ENCODE peak calls at places on chromosomes 16 and 17, in seven cellular contexts. One of them, this sample, is unnamed. For H3K9me3, the result is how much of the 10 kb centered on the place peaks cover.

GRCh38 chr17:65666869-65667268 is 105.4 kb upstream of the AXIN2 start:
- DNase-seq in HepG2: no peak
- DNase-seq in GM12878: no peak
- DNase-seq in K562: no peak
- DNase-seq in HCT116: no peak
- DNase-seq in endothelial cell of umbilical vein: no peak
- DNase-seq in H1: no peak
- DNase-seq in this sample: no peak

GRCh38 chr17:13597723-13598347 is 3.9 kb downstream of the HS3ST3A1 start:
- DNase-seq in K562: no peak
- DNase-seq in HCT116: peak
- DNase-seq in GM12878: no peak
- DNase-seq in endothelial cell of umbilical vein: peak
- DNase-seq in H1: no peak
- DNase-seq in HepG2: peak
- DNase-seq in this sample: no peak

GRCh38 chr16:31002810-31003209 is 7.6 kb downstream of the STX1B start:
- DNase-seq in K562: no peak
- DNase-seq in endothelial cell of umbilical vein: no peak
- DNase-seq in H1: no peak
- DNase-seq in HCT116: no peak
- DNase-seq in GM12878: no peak
- DNase-seq in HepG2: no peak
- DNase-seq in this sample: no peak

GRCh38 chr17:4607773-4608187 is 23.5 kb downstream of the SMTNL2 start:
- DNase-seq in GM12878: no peak
- DNase-seq in HCT116: no peak
- DNase-seq in K562: no peak
- DNase-seq in H1: no peak
- DNase-seq in HepG2: no peak
- DNase-seq in endothelial cell of umbilical vein: peak
- DNase-seq in this sample: peak

GRCh38 chr17:28524476-28525415 is 18.6 kb downstream of the FOXN1 start:
- DNase-seq in endothelial cell of umbilical vein: no peak
- DNase-seq in HCT116: no peak
- DNase-seq in H1: no peak
- DNase-seq in GM12878: no peak
- DNase-seq in K562: no peak
- DNase-seq in HepG2: peak
- DNase-seq in this sample: no peak

GRCh38 chr16:89100601-89101302 is 7.1 kb downstream of the ACSF3 start:
- DNase-seq in H1: no peak
- DNase-seq in HepG2: no peak
- DNase-seq in endothelial cell of umbilical vein: no peak
- DNase-seq in K562: no peak
- DNase-seq in HCT116: no peak
- DNase-seq in GM12878: no peak
- DNase-seq in this sample: no peak

GRCh38 chr17:55446581-55447205 is 25.1 kb upstream of the MMD start:
- DNase-seq in K562: no peak
- DNase-seq in HCT116: no peak
- DNase-seq in H1: no peak
- DNase-seq in HepG2: peak
- DNase-seq in GM12878: no peak
- DNase-seq in endothelial cell of umbilical vein: no peak
- DNase-seq in this sample: no peak

GRCh38 chr16:76035689-76036088 is 241.5 kb upstream of the CNTNAP4 start:
- DNase-seq in endothelial cell of umbilical vein: no peak
- DNase-seq in HepG2: no peak
- DNase-seq in H1: no peak
- DNase-seq in HCT116: peak
- DNase-seq in K562: no peak
- DNase-seq in GM12878: no peak
- DNase-seq in this sample: no peak

GRCh38 chr16:52257534-52257933 is 289.4 kb downstream of the TOX3 start:
- DNase-seq in HepG2: no peak
- DNase-seq in H1: no peak
- DNase-seq in endothelial cell of umbilical vein: no peak
- DNase-seq in HCT116: no peak
- DNase-seq in GM12878: no peak
- DNase-seq in K562: no peak
- DNase-seq in this sample: no peak

GRCh38 chr17:67993998-67994361 is 2.3 kb downstream of the C17orf58 start:
- DNase-seq in H1: peak
- DNase-seq in endothelial cell of umbilical vein: peak
- DNase-seq in HCT116: no peak
- DNase-seq in GM12878: no peak
- DNase-seq in K562: no peak
- DNase-seq in HepG2: peak
- DNase-seq in this sample: no peak

GRCh38 chr17:66451188-66452149 is 149.1 kb downstream of the PRKCA start:
- DNase-seq in endothelial cell of umbilical vein: no peak
- DNase-seq in GM12878: no peak
- DNase-seq in H1: peak
- DNase-seq in HepG2: peak
- DNase-seq in K562: peak
- DNase-seq in HCT116: no peak
- DNase-seq in this sample: no peak

GRCh38 chr17:77819497-77819896 is 139.0 kb upstream of the TNRC6C start:
- DNase-seq in HepG2: no peak
- DNase-seq in H1: no peak
- DNase-seq in GM12878: no peak
- DNase-seq in HCT116: no peak
- DNase-seq in endothelial cell of umbilical vein: no peak
- DNase-seq in K562: no peak
- DNase-seq in this sample: no peak

GRCh38 chr16:70395345-70395901 is 43.5 kb downstream of the ST3GAL2 start:
- DNase-seq in GM12878: no peak
- DNase-seq in HCT116: no peak
- DNase-seq in endothelial cell of umbilical vein: peak
- DNase-seq in HepG2: peak
- DNase-seq in K562: peak
- DNase-seq in H1: peak
- DNase-seq in this sample: no peak

GRCh38 chr17:31425646-31426045 is 34.2 kb downstream of the RAB11FIP4 start:
- DNase-seq in HCT116: no peak
- DNase-seq in GM12878: no peak
- DNase-seq in endothelial cell of umbilical vein: no peak
- DNase-seq in HepG2: peak
- DNase-seq in K562: no peak
- DNase-seq in H1: peak
- DNase-seq in this sample: no peak

GRCh38 chr16:73053379-73054130 is 5.6 kb upstream of the ZFHX3 start:
- DNase-seq in GM12878: no peak
- DNase-seq in HepG2: peak
- DNase-seq in HCT116: peak
- DNase-seq in K562: no peak
- DNase-seq in H1: no peak
- DNase-seq in endothelial cell of umbilical vein: peak
- DNase-seq in this sample: no peak

GRCh38 chr17:60087882-60088669 is 9.4 kb upstream of the HEATR6 start:
- DNase-seq in endothelial cell of umbilical vein: no peak
- DNase-seq in H1: no peak
- DNase-seq in GM12878: no peak
- DNase-seq in HepG2: peak
- DNase-seq in K562: no peak
- DNase-seq in HCT116: no peak
- DNase-seq in this sample: no peak

GRCh38 chr17:43444223-43445008 is 39.4 kb upstream of the DHX8 start:
- DNase-seq in HepG2: no peak
- DNase-seq in H1: no peak
- DNase-seq in HCT116: no peak
- DNase-seq in GM12878: no peak
- DNase-seq in endothelial cell of umbilical vein: no peak
- DNase-seq in K562: no peak
- DNase-seq in this sample: no peak

GRCh38 chr16:73713301-73713700 is 583.3 kb upstream of the PSMD7 start:
- DNase-seq in H1: no peak
- DNase-seq in GM12878: no peak
- DNase-seq in endothelial cell of umbilical vein: no peak
- DNase-seq in HepG2: no peak
- DNase-seq in HCT116: no peak
- DNase-seq in K562: no peak
- DNase-seq in this sample: no peak

GRCh38 chr16:88039591-88039990 is 88.4 kb downstream of the BANP start:
- DNase-seq in HepG2: no peak
- DNase-seq in GM12878: no peak
- DNase-seq in K562: no peak
- DNase-seq in endothelial cell of umbilical vein: no peak
- DNase-seq in HCT116: no peak
- DNase-seq in H1: no peak
- DNase-seq in this sample: no peak

GRCh38 chr17:78852709-78853111 is 12.1 kb upstream of the USP36 start:
- DNase-seq in HepG2: peak
- DNase-seq in H1: peak
- DNase-seq in endothelial cell of umbilical vein: no peak
- DNase-seq in GM12878: no peak
- DNase-seq in HCT116: no peak
- DNase-seq in K562: peak
- DNase-seq in this sample: no peak

GRCh38 chr17:37742762-37743611 is 1.9 kb downstream of the HNF1B start:
- DNase-seq in GM12878: no peak
- DNase-seq in HepG2: peak
- DNase-seq in H1: peak
- DNase-seq in K562: no peak
- DNase-seq in HCT116: no peak
- DNase-seq in endothelial cell of umbilical vein: no peak
- DNase-seq in this sample: no peak

GRCh38 chr17:14818469-14818868 is 446.7 kb downstream of the PMP22 start:
- DNase-seq in K562: no peak
- DNase-seq in HepG2: no peak
- DNase-seq in GM12878: no peak
- DNase-seq in HCT116: no peak
- DNase-seq in endothelial cell of umbilical vein: no peak
- DNase-seq in H1: no peak
- DNase-seq in this sample: no peak

GRCh38 chr16:50868577-50868976 is 126.7 kb downstream of the CYLD start:
- DNase-seq in endothelial cell of umbilical vein: no peak
- DNase-seq in GM12878: no peak
- DNase-seq in H1: no peak
- DNase-seq in K562: no peak
- DNase-seq in HCT116: no peak
- DNase-seq in HepG2: no peak
- DNase-seq in this sample: no peak

GRCh38 chr16:68575082-68575481 is 36.0 kb downstream of the ZFP90 start:
- DNase-seq in HCT116: no peak
- DNase-seq in GM12878: no peak
- DNase-seq in endothelial cell of umbilical vein: no peak
- DNase-seq in K562: no peak
- DNase-seq in HepG2: no peak
- DNase-seq in H1: no peak
- DNase-seq in this sample: no peak
- H3K9me3 ChIP-seq in HCT116: under half
- H3K9me3 ChIP-seq in GM12878: under half
- H3K9me3 ChIP-seq in endothelial cell of umbilical vein: under half
- H3K9me3 ChIP-seq in K562: under half
- H3K9me3 ChIP-seq in HepG2: half or more
- H3K9me3 ChIP-seq in H1: under half
- H3K9me3 ChIP-seq in this sample: under half

DNA sequence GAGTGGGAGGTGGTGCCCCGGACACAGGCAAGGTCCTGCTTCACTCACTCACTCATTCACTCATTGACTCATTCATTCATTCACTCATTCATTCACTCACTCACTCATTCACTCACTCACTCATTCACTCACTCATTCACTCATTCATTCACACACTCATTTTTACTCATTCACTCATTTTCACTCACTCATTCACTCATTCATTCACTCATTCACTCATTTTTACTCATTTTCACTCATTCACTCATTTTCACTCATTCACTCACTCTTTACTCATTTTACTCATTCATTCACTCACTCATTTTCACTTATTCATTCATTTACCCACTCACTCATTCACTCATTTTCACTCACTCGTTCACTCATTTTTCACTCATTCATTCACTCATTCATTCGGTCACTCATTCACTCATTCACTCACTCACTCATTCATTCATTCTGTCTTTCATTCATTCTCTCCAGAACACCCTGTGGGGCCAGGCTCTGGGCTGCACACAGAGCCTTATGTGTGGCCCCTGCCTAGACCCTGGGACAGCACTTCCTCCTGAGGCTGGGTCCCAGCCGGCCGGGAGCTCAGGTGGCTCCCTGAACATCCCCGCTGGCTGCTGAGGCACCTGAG is 9.2 kb downstream of the RPUSD1 start:
- DNase-seq in GM12878: no peak
- DNase-seq in H1: no peak
- DNase-seq in HCT116: no peak
- DNase-seq in endothelial cell of umbilical vein: no peak
- DNase-seq in HepG2: no peak
- DNase-seq in K562: no peak
- DNase-seq in this sample: no peak
- TF ChIP-seq EZH2 in GM12878: no peak
- TF ChIP-seq EZH2 in H1: no peak
- TF ChIP-seq EZH2 in HCT116: no peak
- TF ChIP-seq EZH2 in endothelial cell of umbilical vein: no peak
- TF ChIP-seq EZH2 in HepG2: no peak
- TF ChIP-seq EZH2 in K562: no peak
- TF ChIP-seq EZH2 in this sample: no peak

DNA sequence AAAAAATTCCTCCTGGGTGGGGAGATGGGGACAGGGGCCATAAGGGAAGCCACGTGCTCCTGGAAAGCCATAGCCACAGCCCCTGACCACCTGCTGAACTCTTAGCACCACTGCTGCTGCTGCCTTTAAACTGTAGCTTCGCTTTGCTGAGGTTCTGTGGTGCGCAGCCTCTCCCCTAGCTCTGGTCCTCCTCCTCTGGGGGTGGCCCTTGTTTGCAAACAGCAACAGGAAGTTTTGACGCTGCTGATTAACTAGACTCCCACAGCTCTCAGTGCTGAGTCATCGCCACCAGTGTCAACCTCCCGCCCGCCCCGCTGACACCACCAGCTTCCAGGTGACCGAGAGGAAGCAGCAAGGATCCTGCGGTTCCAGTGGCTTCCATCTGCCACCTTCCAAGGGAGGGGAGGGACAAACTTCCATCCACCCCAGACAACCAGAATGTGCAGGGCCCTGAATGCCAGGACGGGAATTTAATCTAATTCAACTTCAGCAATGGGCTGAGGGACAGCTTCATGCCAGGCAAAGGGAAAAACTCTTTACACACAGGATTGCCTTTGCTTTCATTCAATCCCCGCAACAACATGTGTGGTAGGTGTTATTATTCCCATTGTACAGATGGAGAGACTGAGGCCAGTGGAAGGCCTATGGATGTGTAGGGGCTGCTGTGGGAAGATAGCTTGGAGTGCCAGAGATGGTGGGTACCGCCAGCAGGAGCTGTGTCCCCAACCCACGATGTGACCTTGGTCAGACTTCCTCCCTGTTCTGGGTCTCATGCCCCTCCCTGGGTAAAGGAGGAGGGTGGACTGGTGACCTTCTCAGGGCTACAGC is 8.1 kb upstream of the KIFC3 start:
- DNase-seq in H1: no peak
- DNase-seq in GM12878: peak
- DNase-seq in HCT116: peak
- DNase-seq in endothelial cell of umbilical vein: peak
- DNase-seq in K562: peak
- DNase-seq in HepG2: peak
- DNase-seq in this sample: no peak
- TF ChIP-seq POLR2AphosphoS5 in H1: no peak
- TF ChIP-seq POLR2AphosphoS5 in GM12878: peak
- TF ChIP-seq POLR2AphosphoS5 in HCT116: peak
- TF ChIP-seq POLR2AphosphoS5 in endothelial cell of umbilical vein: peak
- TF ChIP-seq POLR2AphosphoS5 in K562: peak
- TF ChIP-seq POLR2AphosphoS5 in HepG2: peak
- TF ChIP-seq POLR2AphosphoS5 in this sample: no peak

GRCh38 chr16:35692824-35693223 is 2233.4 kb downstream of the TP53TG3F start:
- DNase-seq in endothelial cell of umbilical vein: no peak
- DNase-seq in GM12878: no peak
- DNase-seq in HepG2: no peak
- DNase-seq in H1: no peak
- DNase-seq in HCT116: no peak
- DNase-seq in K562: no peak
- DNase-seq in this sample: no peak
- H3K9me3 ChIP-seq in endothelial cell of umbilical vein: under half
- H3K9me3 ChIP-seq in GM12878: under half
- H3K9me3 ChIP-seq in HepG2: half or more
- H3K9me3 ChIP-seq in H1: half or more
- H3K9me3 ChIP-seq in HCT116: under half
- H3K9me3 ChIP-seq in K562: under half
- H3K9me3 ChIP-seq in this sample: under half